ENCODE peak calls at places on chromosomes 1 and 21, in eight cellular contexts. U, C, M, N, W, F, B and O are unnamed samples.
A peak's percentile ranks its signal among the peaks of the same experiment; 100 is the strongest.

GRCh38 chr21:44290327-44291077 is 4.8 kb downstream of the AIRE start:
- DNase-seq in U (no peak), C (no peak), M (no peak), N (no peak), W (no peak), F (no peak), B (no peak), O (no peak)

GRCh38 chr1:63621075-63621474 is 27.9 kb downstream of the PGM1 start:
- DNase-seq in U (no peak), C (no peak), M (no peak), N (no peak), W (no peak), F (no peak), B (no peak), O (no peak)

GRCh38 chr1:25182629-25183028 is 49.7 kb downstream of the SYF2 start:
- DNase-seq in U (no peak), C (no peak), M (no peak), N (peak; percentile 51), W (no peak), F (no peak), B (peak; percentile 16), O (no peak)

GRCh38 chr1:212488436-212489283 is 55.9 kb downstream of the NENF start:
- DNase-seq in U (peak; percentile 69), C (no peak), M (no peak), N (peak; percentile 72), W (peak; percentile 79), F (no peak), B (peak; percentile 93), O (peak; percentile 81)

GRCh38 chr1:175172503-175172902 is 20.1 kb downstream of the KIAA0040 start:
- DNase-seq in U (no peak), C (no peak), M (peak; percentile 61), N (no peak), W (no peak), F (no peak), B (no peak), O (no peak)

GRCh38 chr1:95002657-95003432 is 69.9 kb downstream of the ALG14 start:
- DNase-seq in U (peak; percentile 64), C (no peak), M (no peak), N (peak; percentile 73), W (no peak), F (no peak), B (no peak), O (no peak)

GRCh38 chr1:205477759-205478247 is 22.0 kb upstream of the BLACAT1 start:
- DNase-seq in U (peak; percentile 96), C (no peak), M (peak; percentile 28), N (peak; percentile 65), W (no peak), F (no peak), B (peak; percentile 100), O (no peak)

GRCh38 chr1:43036457-43036827 is 77.8 kb upstream of the SLC2A1 start:
- DNase-seq in U (peak; percentile 43), C (no peak), M (no peak), N (no peak), W (no peak), F (no peak), B (no peak), O (no peak)

GRCh38 chr1:1122981-1123480 is 7.1 kb upstream of the C1orf159 start:
- DNase-seq in U (no peak), C (no peak), M (no peak), N (no peak), W (no peak), F (no peak), B (no peak), O (no peak)

GRCh38 chr1:112529301-112529700 is 20.5 kb downstream of the WNT2B start:
- DNase-seq in U (no peak), C (no peak), M (no peak), N (peak; percentile 50), W (no peak), F (no peak), B (no peak), O (no peak)

GRCh38 chr1:155984341-155984740 is 6.0 kb upstream of the ARHGEF2 start:
- DNase-seq in U (no peak), C (no peak), M (peak; percentile 44), N (no peak), W (no peak), F (no peak), B (no peak), O (no peak)

GRCh38 chr1:230282157-230282556 is 144.0 kb downstream of the PGBD5 start:
- DNase-seq in U (no peak), C (no peak), M (peak; percentile 31), N (no peak), W (no peak), F (no peak), B (no peak), O (no peak)

GRCh38 chr1:206850401-206850800 is 15.0 kb upstream of the IL20 start:
- DNase-seq in U (no peak), C (no peak), M (no peak), N (no peak), W (no peak), F (no peak), B (no peak), O (no peak)

GRCh38 chr1:116763116-116763786 is 9.0 kb downstream of the CD2 start:
- DNase-seq in U (peak; percentile 11), C (no peak), M (no peak), N (peak; percentile 75), W (no peak), F (no peak), B (no peak), O (no peak)

GRCh38 chr1:53637726-53638640 is 101.0 kb downstream of the GLIS1 start:
- DNase-seq in U (no peak), C (no peak), M (no peak), N (no peak), W (no peak), F (no peak), B (no peak), O (no peak)

GRCh38 chr1:211932581-211933010 is 102.0 kb upstream of the LPGAT1 start:
- DNase-seq in U (no peak), C (no peak), M (no peak), N (no peak), W (no peak), F (no peak), B (no peak), O (no peak)

GRCh38 chr1:15684468-15685283 is 556 bp downstream of the PLEKHM2 start:
- DNase-seq in U (peak; percentile 39), C (peak; percentile 4), M (no peak), N (no peak), W (peak; percentile 57), F (no peak), B (no peak), O (peak; percentile 65)

GRCh38 chr21:44909719-44910118 is 11.0 kb downstream of the ITGB2 start:
- DNase-seq in U (no peak), C (no peak), M (no peak), N (no peak), W (no peak), F (no peak), B (no peak), O (no peak)

GRCh38 chr21:27206368-27206982 is 239.6 kb upstream of the ADAMTS5 start:
- DNase-seq in U (no peak), C (no peak), M (no peak), N (peak; percentile 53), W (no peak), F (no peak), B (no peak), O (no peak)

GRCh38 chr1:16718908-16719533 is 21.3 kb upstream of the RNU1-4 start:
- DNase-seq in U (no peak), C (no peak), M (no peak), N (no peak), W (peak; percentile 47), F (no peak), B (no peak), O (peak; percentile 61)

GRCh38 chr1:205810448-205811157 is 2.4 kb downstream of the SLC41A1 start:
- DNase-seq in U (no peak), C (no peak), M (no peak), N (peak; percentile 22), W (no peak), F (no peak), B (no peak), O (no peak)

GRCh38 chr1:207990455-207990854 is 79.5 kb upstream of the CD34 start:
- DNase-seq in U (no peak), C (no peak), M (no peak), N (no peak), W (no peak), F (no peak), B (no peak), O (no peak)

GRCh38 chr1:162847839-162848453 is 13.0 kb downstream of the CCDC190 start:
- DNase-seq in U (peak; percentile 56), C (peak; percentile 72), M (peak; percentile 58), N (peak; percentile 80), W (peak; percentile 67), F (peak; percentile 81), B (peak; percentile 92), O (peak; percentile 70)

GRCh38 chr21:34871026-34871908 is 177.8 kb downstream of the RUNX1 start:
- DNase-seq in U (no peak), C (no peak), M (no peak), N (no peak), W (no peak), F (no peak), B (no peak), O (no peak)

GRCh38 chr1:54081306-54082270 is 28.2 kb downstream of the TCEANC2 start:
- DNase-seq in U (peak; percentile 43), C (peak; percentile 24), M (peak; percentile 39), N (peak; percentile 46), W (peak; percentile 54), F (peak; percentile 53), B (peak; percentile 84), O (peak; percentile 61)

GRCh38 chr1:228037401-228038386 is 30.9 kb downstream of the WNT3A start:
- DNase-seq in U (no peak), C (no peak), M (no peak), N (no peak), W (peak; percentile 88), F (peak; percentile 33), B (peak; percentile 40), O (peak; percentile 88)

GRCh38 chr1:226310123-226310540 is 1.2 kb upstream of the LIN9 start:
- DNase-seq in U (no peak), C (no peak), M (no peak), N (no peak), W (no peak), F (no peak), B (peak; percentile 58), O (no peak)

GRCh38 chr21:30227633-30228404 is 11.9 kb upstream of the CLDN8 start:
- DNase-seq in U (peak; percentile 73), C (no peak), M (no peak), N (peak; percentile 93), W (no peak), F (no peak), B (peak; percentile 98), O (no peak)